ENCODE peak calls at places on chromosomes 16 and 17, in five cellular contexts. R is HCT116, B is K562, U is H1, T is A549. P is an unnamed sample.

GRCh38 chr17:48556534-48557401 is 11.9 kb upstream of the HOXB2 start:
- DNase-seq in T (no peak), U (no peak), B (no peak), R (no peak), P (no peak)

GRCh38 chr17:42675984-42676423 is 790 bp downstream of the PLEKHH3 start:
- DNase-seq in R (no peak), U (no peak), B (peak), T (peak), P (no peak)

GRCh38 chr17:8955021-8955420 is 10.5 kb downstream of the PIK3R5 start:
- DNase-seq in R (no peak), U (no peak), B (no peak), T (no peak), P (no peak)

GRCh38 chr17:80253631-80254395 is 6.8 kb upstream of the RNF213 start:
- DNase-seq in U (no peak), B (no peak), R (no peak), T (no peak), P (no peak)

GRCh38 chr17:29589524-29590260 is at the start of gene GIT1:
- DNase-seq in U (peak), R (peak), B (peak), T (peak), P (peak)

GRCh38 chr16:1821861-1822611 is 4.6 kb downstream of the HAGH start:
- DNase-seq in R (no peak), T (no peak), B (no peak), U (no peak), P (no peak)

GRCh38 chr16:77882359-77882758 is 94.0 kb downstream of the VAT1L start:
- DNase-seq in U (no peak), B (no peak), T (no peak), R (no peak), P (no peak)

GRCh38 chr17:49180303-49180702 is 30.1 kb downstream of the GNGT2 start:
- DNase-seq in R (peak), U (peak), B (peak), T (peak), P (peak)

GRCh38 chr17:43774304-43775250 is 4.2 kb downstream of the DUSP3 start:
- DNase-seq in R (no peak), U (no peak), B (no peak), T (no peak), P (no peak)

GRCh38 chr17:71978435-71978834 is 142.4 kb upstream of the SOX9 start:
- DNase-seq in T (no peak), B (no peak), R (no peak), U (no peak), P (no peak)

GRCh38 chr17:6048486-6048885 is 21.7 kb upstream of the WSCD1 start:
- DNase-seq in T (no peak), R (no peak), B (no peak), U (no peak), P (no peak)
- TF ChIP-seq POLR2A in T (no peak), R (no peak), B (no peak), U (no peak), P (no peak)

GRCh38 chr17:13346081-13346533 is 255.6 kb downstream of the HS3ST3A1 start:
- DNase-seq in B (no peak), R (no peak), U (no peak), T (no peak), P (peak)
- H3K4me3 ChIP-seq in B (no peak), R (no peak), U (no peak), T (no peak), P (no peak)

GRCh38 chr16:27430923-27431484 is 29.0 kb downstream of the IL21R start:
- DNase-seq in U (peak), R (no peak), B (peak), T (no peak), P (peak)
- TF ChIP-seq MAX in U (no peak), R (no peak), B (no peak), T (no peak), P (no peak)

GRCh38 chr16:86431540-86431939 is 78.8 kb upstream of the FOXF1 start:
- DNase-seq in R (no peak), U (no peak), B (no peak), T (no peak), P (peak)
- TF ChIP-seq POLR2A in R (no peak), U (no peak), B (no peak), T (no peak), P (no peak)

GRCh38 chr17:12665263-12666210 is at the start of gene MYOCD:
- DNase-seq in T (peak), R (no peak), U (peak), B (no peak), P (no peak)
- H3K4me3 ChIP-seq in T (peak), R (no peak), U (peak), B (no peak), P (no peak)